ENCODE peak calls at places on chromosomes 16 and 17, in seven cellular contexts. R is HCT116, B is GM23248, J is PC-3, D is hepatocyte, S is GM23338, Z is PC-9. H is an unnamed sample. For H3K9me2, the result is how much of the 10 kb centered on the place peaks cover.

GRCh38 chr16:12410842-12411490 is 392.7 kb downstream of the CPPED1 start:
- DNase-seq in R (no peak), B (no peak), J (no peak), D (no peak), S (no peak), Z (no peak), H (no peak)

GRCh38 chr17:15954222-15954621 is 9.3 kb downstream of the ADORA2B start:
- DNase-seq in R (peak), B (peak), J (peak), D (no peak), S (no peak), Z (peak), H (no peak)

GRCh38 chr16:14196539-14196938 is 125.4 kb downstream of the MRTFB start:
- DNase-seq in R (no peak), B (no peak), J (no peak), D (no peak), S (no peak), Z (no peak), H (peak)

GRCh38 chr16:83701494-83701893 is 106.3 kb upstream of the HSBP1 start:
- DNase-seq in R (no peak), B (peak), J (peak), D (peak), S (peak), Z (peak), H (peak)

GRCh38 chr16:78437352-78437968 is 338.0 kb downstream of the WWOX start:
- DNase-seq in R (no peak), B (peak), J (peak), D (peak), S (peak), Z (peak), H (no peak)

GRCh38 chr17:35373984-35374765 is 754 bp upstream of the SLFN11 start:
- DNase-seq in R (no peak), B (peak), J (peak), D (peak), S (peak), Z (no peak), H (peak)

GRCh38 chr17:65896889-65897288 is 295.0 kb downstream of the CEP112 start:
- DNase-seq in R (no peak), B (no peak), J (no peak), D (no peak), S (no peak), Z (no peak), H (no peak)

GRCh38 chr17:29706045-29706431 is 83.3 kb upstream of the CORO6 start:
- DNase-seq in R (no peak), B (no peak), J (no peak), D (no peak), S (no peak), Z (no peak), H (no peak)

GRCh38 chr16:11528053-11528452 is 58.7 kb downstream of the LITAF start:
- DNase-seq in R (no peak), B (no peak), J (no peak), D (no peak), S (no peak), Z (no peak), H (no peak)

GRCh38 chr16:31080756-31081419 is 6.7 kb downstream of the ZNF646 start:
- DNase-seq in R (no peak), B (no peak), J (no peak), D (no peak), S (no peak), Z (no peak), H (no peak)

GRCh38 chr16:3534126-3534525 is 33.3 kb downstream of the CLUAP1 start:
- DNase-seq in R (no peak), B (no peak), J (no peak), D (no peak), S (no peak), Z (no peak), H (no peak)

GRCh38 chr16:65667013-65667578 is 545.2 kb upstream of the CDH11 start:
- DNase-seq in R (no peak), B (peak), J (peak), D (peak), S (peak), Z (no peak), H (no peak)

GRCh38 chr17:46717999-46718398 is 100.5 kb downstream of the WNT3 start:
- DNase-seq in R (no peak), B (no peak), J (no peak), D (no peak), S (no peak), Z (no peak), H (no peak)

GRCh38 chr17:45740553-45741330 is 43.4 kb upstream of the CRHR1 start:
- DNase-seq in R (peak), B (peak), J (peak), D (peak), S (peak), Z (no peak), H (peak)

GRCh38 chr17:15119928-15120327 is 145.2 kb downstream of the PMP22 start:
- DNase-seq in R (no peak), B (peak), J (no peak), D (no peak), S (no peak), Z (no peak), H (no peak)

GRCh38 chr17:21186399-21187187 is 27.4 kb downstream of the TMEM11 start:
- DNase-seq in R (no peak), B (no peak), J (no peak), D (no peak), S (no peak), Z (no peak), H (no peak)

GRCh38 chr17:880074-880870 is 98.1 kb downstream of the MRM3 start:
- DNase-seq in R (no peak), B (peak), J (no peak), D (no peak), S (no peak), Z (peak), H (no peak)

GRCh38 chr16:1983544-1984346 is at the start of gene GFER:
- DNase-seq in R (peak), B (peak), J (peak), D (peak), S (peak), Z (peak), H (peak)

GRCh38 chr17:30235386-30236296 is at the start of gene SLC6A4:
- DNase-seq in R (no peak), B (peak), J (no peak), D (peak), S (peak), Z (peak), H (no peak)

GRCh38 chr16:56897026-56897799 is 32.2 kb downstream of the SLC12A3 start:
- DNase-seq in R (no peak), B (no peak), J (no peak), D (no peak), S (no peak), Z (no peak), H (no peak)

GRCh38 chr16:65934443-65934842 is 432.0 kb upstream of the CDH5 start:
- DNase-seq in R (no peak), B (no peak), J (no peak), D (no peak), S (no peak), Z (no peak), H (no peak)

GRCh38 chr16:79436885-79437284 is 163.7 kb downstream of the MAF start:
- DNase-seq in R (no peak), B (no peak), J (no peak), D (no peak), S (no peak), Z (no peak), H (no peak)

GRCh38 chr16:11742041-11742535 is 569 bp downstream of the TXNDC11 start:
- DNase-seq in R (no peak), B (no peak), J (no peak), D (no peak), S (no peak), Z (peak), H (peak)

GRCh38 chr16:3112881-3113574 is 642 bp downstream of the ZNF205 start:
- DNase-seq in R (no peak), B (peak), J (no peak), D (no peak), S (no peak), Z (no peak), H (no peak)

GRCh38 chr17:16106161-16106891 is 106.7 kb downstream of the TTC19 start:
- DNase-seq in R (no peak), B (peak), J (no peak), D (peak), S (no peak), Z (no peak), H (no peak)

GRCh38 chr17:46732754-46733398 is 85.6 kb downstream of the WNT3 start:
- DNase-seq in R (no peak), B (no peak), J (no peak), D (no peak), S (peak), Z (no peak), H (no peak)

GRCh38 chr16:67659675-67660563 is at the start of gene ACD:
- DNase-seq in R (peak), B (peak), J (peak), D (peak), S (peak), Z (peak), H (peak)

GRCh38 chr17:42819939-42820535 is 4.0 kb downstream of the BECN1 start:
- DNase-seq in R (peak), B (peak), J (peak), D (peak), S (peak), Z (peak), H (peak)

GRCh38 chr17:55731586-55732250 is 9.1 kb upstream of the TMEM100 start:
- DNase-seq in R (no peak), B (peak), J (no peak), D (no peak), S (peak), Z (no peak), H (no peak)

GRCh38 chr17:60169921-60170817 is 20.4 kb downstream of the CA4 start:
- DNase-seq in R (no peak), B (peak), J (no peak), D (peak), S (no peak), Z (no peak), H (no peak)

GRCh38 chr17:76631821-76632565 is 11.6 kb downstream of the ST6GALNAC1 start:
- DNase-seq in R (no peak), B (peak), J (peak), D (peak), S (no peak), Z (peak), H (no peak)

GRCh38 chr16:12298285-12298684 is 321.8 kb downstream of the SNX29 start:
- DNase-seq in R (no peak), B (no peak), J (no peak), D (no peak), S (no peak), Z (no peak), H (no peak)

GRCh38 chr16:49350265-49351103 is 23.1 kb upstream of the C16orf78 start:
- DNase-seq in R (peak), B (peak), J (peak), D (peak), S (peak), Z (peak), H (peak)

GRCh38 chr17:5260542-5260941 is 21.5 kb upstream of the RABEP1 start:
- DNase-seq in R (no peak), B (no peak), J (peak), D (no peak), S (no peak), Z (peak), H (no peak)

GRCh38 chr16:88770459-88771293 is 14.3 kb downstream of the PIEZO1 start:
- DNase-seq in R (peak), B (no peak), J (peak), D (peak), S (peak), Z (peak), H (no peak)

GRCh38 chr17:17114592-17115225 is 72.5 kb downstream of the MPRIP start:
- DNase-seq in R (no peak), B (peak), J (no peak), D (no peak), S (no peak), Z (no peak), H (no peak)

GRCh38 chr17:44350733-44351226 is 5.7 kb downstream of the GRN start:
- DNase-seq in R (no peak), B (peak), J (peak), D (peak), S (peak), Z (peak), H (peak)

DNA sequence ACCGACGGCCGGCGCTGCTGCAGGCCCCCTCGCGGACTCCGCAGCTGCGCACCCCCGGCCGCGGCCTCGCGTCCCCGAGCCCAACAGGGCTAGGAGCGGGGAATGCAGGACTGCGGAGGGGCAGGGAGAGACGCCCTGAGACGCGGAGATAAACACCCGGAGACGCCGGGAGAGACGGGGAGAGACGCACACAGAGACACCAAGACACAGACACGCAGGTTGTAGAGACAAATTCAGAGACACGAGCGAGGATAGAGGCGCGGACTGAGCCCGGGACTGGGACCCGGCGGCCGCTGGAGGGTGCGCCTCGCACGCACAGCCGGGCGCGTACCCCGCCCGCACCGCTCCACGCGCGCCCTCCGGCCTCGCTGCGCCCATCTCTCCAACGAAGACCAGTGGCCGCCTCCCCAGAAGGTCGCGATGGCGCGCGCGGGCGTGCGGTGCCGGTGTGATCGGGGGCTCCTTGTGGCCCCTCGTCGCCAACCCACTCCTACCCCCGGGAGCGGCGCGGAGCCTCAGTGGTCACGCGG is 902 bp downstream of the STAC2 start:
- DNase-seq in R (no peak), B (no peak), J (no peak), D (no peak), S (no peak), Z (no peak), H (no peak)
- TF ChIP-seq EZH2 in R (no peak), B (no peak), J (no peak), D (peak), S (peak), Z (no peak), H (no peak)

GRCh38 chr16:29857133-29857760 is 5.8 kb downstream of the CDIPT start:
- DNase-seq in R (no peak), B (peak), J (no peak), D (no peak), S (no peak), Z (no peak), H (no peak)
- H3K9me2 ChIP-seq in R (under half), B (under half), J (under half), D (under half), S (under half), Z (under half), H (under half)

GRCh38 chr16:9977333-9977897 is 204.8 kb downstream of the GRIN2A start:
- DNase-seq in R (no peak), B (no peak), J (no peak), D (peak), S (no peak), Z (no peak), H (no peak)
- H3K27ac ChIP-seq in R (no peak), B (no peak), J (no peak), D (no peak), S (no peak), Z (no peak), H (no peak)

DNA sequence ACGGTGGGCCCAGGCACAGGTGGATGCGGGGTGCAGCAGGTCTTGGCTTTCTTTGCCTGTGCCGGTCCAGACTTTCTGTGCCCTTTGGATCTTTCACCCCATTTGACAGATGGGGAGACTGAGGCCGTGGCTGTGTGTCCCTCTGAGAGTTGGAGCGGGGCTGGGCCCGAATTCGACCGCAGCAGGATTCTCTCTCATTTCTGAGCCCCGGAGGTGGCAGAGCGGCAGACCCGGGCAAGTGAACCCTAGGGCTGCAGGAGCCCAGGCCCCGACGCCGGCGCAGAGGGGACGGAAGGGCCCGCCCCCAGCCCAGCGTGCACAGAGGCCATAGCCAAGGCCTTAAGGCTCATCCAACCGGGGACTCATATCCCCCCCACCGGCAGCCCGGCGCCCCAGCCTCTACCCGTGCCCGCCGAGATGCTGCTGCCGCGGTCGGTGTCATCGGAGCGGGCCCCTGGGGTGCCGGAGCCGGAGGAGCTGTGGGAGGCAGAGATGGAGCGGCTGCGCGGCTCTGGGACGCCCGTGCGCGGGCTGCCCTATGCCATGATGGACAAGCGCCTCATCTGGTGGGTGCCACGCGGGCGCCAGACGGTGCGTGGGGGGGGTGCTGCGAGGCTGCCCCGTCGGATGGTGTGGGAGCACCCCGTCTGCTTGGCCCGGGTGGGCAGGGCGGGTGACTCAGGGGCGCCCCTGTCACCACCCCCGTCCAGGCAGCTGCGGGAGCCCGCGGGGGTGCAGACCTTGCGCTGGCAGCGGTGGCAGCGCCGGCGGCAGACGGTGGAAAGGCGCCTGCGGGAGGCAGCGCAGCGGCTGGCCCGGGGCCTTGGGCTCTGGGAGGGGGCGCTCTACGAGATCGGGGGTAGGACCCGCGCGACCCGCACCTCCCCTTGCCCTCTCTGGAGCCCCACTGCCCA is 858 bp downstream of the TMC8 start:
- DNase-seq in R (no peak), B (peak), J (no peak), D (no peak), S (no peak), Z (no peak), H (peak)
- TF ChIP-seq EZH2 in R (no peak), B (peak), J (no peak), D (no peak), S (no peak), Z (no peak), H (no peak)

GRCh38 chr16:9495824-9496223 is 404.4 kb downstream of the HAPSTR1 start:
- DNase-seq in R (no peak), B (no peak), J (no peak), D (no peak), S (no peak), Z (no peak), H (no peak)
- H3K9me2 ChIP-seq in R (under half), B (under half), J (under half), D (under half), S (under half), Z (under half), H (under half)

GRCh38 chr17:67422887-67423286 is 45.8 kb downstream of the PITPNC1 start:
- DNase-seq in R (peak), B (no peak), J (no peak), D (no peak), S (no peak), Z (no peak), H (no peak)
- H3K27ac ChIP-seq in R (peak), B (peak), J (peak), D (no peak), S (peak), Z (peak), H (no peak)

GRCh38 chr17:38421871-38422819 is 6.1 kb upstream of the ARHGAP23 start:
- DNase-seq in R (no peak), B (peak), J (no peak), D (no peak), S (no peak), Z (no peak), H (no peak)
- TF ChIP-seq EZH2 in R (no peak), B (no peak), J (no peak), D (no peak), S (no peak), Z (no peak), H (no peak)

GRCh38 chr17:57044976-57045867 is 39.8 kb upstream of the AKAP1 start:
- DNase-seq in R (no peak), B (peak), J (no peak), D (no peak), S (no peak), Z (no peak), H (no peak)
- H3K9me2 ChIP-seq in R (under half), B (under half), J (under half), D (under half), S (under half), Z (under half), H (under half)

H was measured in MM.1S.